ENCODE peak calls at places on chromosomes 16 and 17, in seven cellular contexts. G is GM12892, I is HepG2, S is HCT116, X is stomach, M is suprapubic skin, Y is transverse colon. F is an unnamed sample.
A peak's percentile ranks its signal among the peaks of the same experiment; 100 is the strongest.

GRCh38 chr16:59848314-59848713 is 1114.2 kb upstream of the GOT2 start:
- DNase-seq in G (no peak), I (no peak), S (no peak), X (no peak), M (no peak), Y (no peak), F (no peak)

GRCh38 chr16:49855280-49855821 is 561 bp downstream of the ZNF423 start:
- DNase-seq in G (peak; percentile 61), I (no peak), S (no peak), X (peak; percentile 88), M (peak; percentile 91), Y (peak; percentile 93), F (peak; percentile 68)

GRCh38 chr16:85252461-85252860 is 140.2 kb upstream of the CIBAR2 start:
- DNase-seq in G (no peak), I (no peak), S (no peak), X (no peak), M (no peak), Y (no peak), F (no peak)

GRCh38 chr17:67487506-67487905 is 110.4 kb downstream of the PITPNC1 start:
- DNase-seq in G (no peak), I (no peak), S (no peak), X (no peak), M (no peak), Y (no peak), F (no peak)

GRCh38 chr16:11114366-11115164 is 141.4 kb downstream of the SOCS1 start:
- DNase-seq in G (no peak), I (no peak), S (no peak), X (no peak), M (no peak), Y (no peak), F (peak; percentile 82)

GRCh38 chr17:80260791-80261158 is at the start of gene RNF213:
- DNase-seq in G (peak; percentile 75), I (no peak), S (no peak), X (peak; percentile 68), M (no peak), Y (peak; percentile 75), F (no peak)

GRCh38 chr17:78903101-78903779 is at the start of gene CEP295NL:
- DNase-seq in G (no peak), I (peak; percentile 47), S (no peak), X (no peak), M (no peak), Y (no peak), F (no peak)

GRCh38 chr16:58636474-58636873 is 6.8 kb upstream of the CNOT1 start:
- DNase-seq in G (no peak), I (peak; percentile 61), S (no peak), X (no peak), M (peak; percentile 26), Y (no peak), F (no peak)

GRCh38 chr16:64440421-64440831 is 681.4 kb downstream of the CDH11 start:
- DNase-seq in G (no peak), I (peak; percentile 9), S (no peak), X (no peak), M (no peak), Y (no peak), F (no peak)

GRCh38 chr16:88366032-88366703 is 16.6 kb upstream of the ZNF469 start:
- DNase-seq in G (no peak), I (no peak), S (no peak), X (no peak), M (no peak), Y (no peak), F (no peak)

GRCh38 chr16:49742428-49743205 is 113.3 kb downstream of the ZNF423 start:
- DNase-seq in G (no peak), I (no peak), S (no peak), X (no peak), M (no peak), Y (no peak), F (no peak)

GRCh38 chr17:6070895-6071511 is 824 bp downstream of the WSCD1 start:
- DNase-seq in G (no peak), I (no peak), S (no peak), X (no peak), M (no peak), Y (peak; percentile 27), F (no peak)

DNA sequence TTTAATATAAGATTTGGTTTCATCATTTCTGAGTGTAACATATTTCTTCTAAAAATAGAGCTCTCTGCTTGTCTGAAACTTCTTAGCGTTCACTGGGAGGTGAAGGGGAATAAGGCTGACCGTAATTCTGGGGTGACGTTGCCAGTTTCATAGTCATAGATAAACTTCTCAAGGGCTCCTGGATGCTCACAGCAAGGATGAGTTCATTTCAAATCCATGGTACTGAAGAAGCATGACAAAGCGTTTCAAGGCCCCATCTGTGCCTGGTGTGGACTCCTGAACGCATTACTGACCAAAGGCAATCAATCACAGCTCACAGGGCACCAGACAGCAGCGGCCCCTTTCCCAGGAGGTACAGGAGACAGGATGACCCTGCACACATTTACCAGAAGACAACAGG is 12.0 kb upstream of the EVPL start:
- DNase-seq in G (no peak), I (no peak), S (no peak), X (no peak), M (no peak), Y (no peak), F (no peak)
- TF ChIP-seq POLR2AphosphoS5 in G (no peak), I (no peak), S (no peak), X (peak; percentile 1), M (no peak), Y (peak; percentile 52), F (no peak)

DNA sequence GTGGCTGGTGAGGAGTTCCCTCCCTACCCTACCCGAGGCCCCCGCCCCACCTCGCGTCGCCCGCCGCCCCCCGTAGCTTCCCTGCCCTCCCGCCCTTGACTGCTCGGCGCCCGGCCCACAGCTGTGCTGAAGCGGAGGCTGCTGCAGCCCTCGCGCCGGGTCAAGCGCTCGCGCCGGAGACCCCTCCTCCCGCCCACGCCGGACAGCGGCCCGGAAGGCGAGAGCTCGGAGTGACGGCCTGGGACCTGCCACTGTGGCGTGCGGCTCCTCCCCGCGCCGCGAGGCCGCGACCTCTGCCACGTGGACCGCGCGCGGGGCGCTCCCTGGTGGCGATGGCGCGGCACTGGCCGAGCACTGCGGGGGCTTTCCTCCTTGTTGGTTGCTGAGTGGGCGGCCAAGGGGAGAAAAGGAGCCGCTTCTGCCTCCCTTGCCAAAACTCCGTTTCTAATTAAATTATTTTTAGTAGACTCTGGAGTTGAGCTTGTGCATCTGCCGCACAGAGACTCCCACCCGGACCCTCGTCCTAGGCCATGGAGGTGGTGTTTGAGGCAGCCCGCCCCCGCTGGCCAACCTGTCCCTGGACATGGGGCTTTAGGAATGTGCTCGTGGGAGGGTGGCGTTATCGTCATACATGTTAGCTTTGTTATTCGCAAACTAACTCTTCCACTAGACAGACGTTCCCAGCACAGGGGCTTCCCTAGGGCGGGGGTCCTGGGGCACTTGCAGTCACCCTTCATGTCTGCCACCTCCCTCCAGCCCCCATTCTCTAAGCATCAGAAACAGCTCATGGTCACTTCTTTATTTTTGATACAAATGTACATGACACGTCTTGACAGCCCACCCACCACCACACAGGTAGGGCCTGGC is 4.4 kb downstream of the TP53I13 start:
- DNase-seq in G (no peak), I (no peak), S (no peak), X (peak; percentile 52), M (peak; percentile 82), Y (peak; percentile 53), F (peak; percentile 33)
- TF ChIP-seq POLR2AphosphoS5 in G (no peak), I (no peak), S (peak; percentile 23), X (no peak), M (no peak), Y (no peak), F (no peak)

GRCh38 chr16:71931599-71931998 is 36.3 kb downstream of the IST1 start:
- DNase-seq in G (no peak), I (no peak), S (no peak), X (no peak), M (no peak), Y (no peak), F (no peak)

GRCh38 chr16:71937868-71938510 is 42.7 kb downstream of the IST1 start:
- DNase-seq in G (no peak), I (no peak), S (no peak), X (no peak), M (no peak), Y (no peak), F (no peak)

GRCh38 chr16:71933017-71933416 is 37.7 kb downstream of the IST1 start:
- DNase-seq in G (no peak), I (no peak), S (no peak), X (no peak), M (no peak), Y (no peak), F (no peak)

GRCh38 chr16:71930993-71931392 is 35.7 kb downstream of the IST1 start:
- DNase-seq in G (no peak), I (no peak), S (no peak), X (no peak), M (no peak), Y (no peak), F (no peak)

GRCh38 chr16:71933913-71934696 is 38.8 kb downstream of the IST1 start:
- DNase-seq in G (no peak), I (no peak), S (no peak), X (no peak), M (no peak), Y (no peak), F (no peak)
- TF ChIP-seq POLR2AphosphoS5 in G (no peak), I (no peak), S (peak; percentile 15), X (no peak), M (no peak), Y (no peak), F (no peak)

GRCh38 chr17:20189322-20189721 is 180.2 kb downstream of the SPECC1 start:
- DNase-seq in G (no peak), I (no peak), S (no peak), X (no peak), M (no peak), Y (no peak), F (no peak)

GRCh38 chr17:20187049-20187448 is 177.9 kb downstream of the SPECC1 start:
- DNase-seq in G (no peak), I (no peak), S (no peak), X (no peak), M (no peak), Y (no peak), F (no peak)

GRCh38 chr17:20190605-20191004 is 181.4 kb downstream of the SPECC1 start:
- DNase-seq in G (no peak), I (no peak), S (no peak), X (no peak), M (no peak), Y (no peak), F (no peak)

GRCh38 chr17:20191066-20191465 is 181.9 kb downstream of the SPECC1 start:
- DNase-seq in G (no peak), I (no peak), S (no peak), X (no peak), M (no peak), Y (no peak), F (no peak)

GRCh38 chr17:20189979-20190378 is 180.8 kb downstream of the SPECC1 start:
- DNase-seq in G (no peak), I (no peak), S (no peak), X (no peak), M (no peak), Y (no peak), F (no peak)
- TF ChIP-seq POLR2AphosphoS5 in G (no peak), I (no peak), S (no peak), X (no peak), M (no peak), Y (peak; percentile 33), F (no peak)

F was measured in HL-60.